ENCODE peak calls at places on chromosome 1, in five cellular contexts. A is progenitor cell of endocrine pancreas, N is choroid plexus epithelial cell, B is cardiac muscle cell, I is bronchial epithelial cell. R is an unnamed sample.

GRCh38 chr1:15107897-15108296 is 45.6 kb upstream of the TMEM51 start:
- DNase-seq in A (no peak), N (no peak), B (no peak), I (no peak), R (no peak)

GRCh38 chr1:201123866-201124265 is 3.1 kb downstream of the ASCL5 start:
- DNase-seq in A (no peak), N (no peak), B (no peak), I (peak), R (no peak)

GRCh38 chr1:107491582-107491981 is 350.7 kb downstream of the NTNG1 start:
- DNase-seq in A (no peak), N (no peak), B (no peak), I (no peak), R (no peak)

GRCh38 chr1:234258071-234258470 is 115.2 kb upstream of the COA6 start:
- DNase-seq in A (no peak), N (no peak), B (no peak), I (peak), R (no peak)

GRCh38 chr1:111952258-111952657 is 37.2 kb downstream of the KCND3 start:
- DNase-seq in A (no peak), N (no peak), B (no peak), I (peak), R (no peak)

GRCh38 chr1:10714337-10715114 is 81.9 kb downstream of the CASZ1 start:
- DNase-seq in A (no peak), N (no peak), B (peak), I (no peak), R (no peak)

GRCh38 chr1:42798010-42798409 is 13.2 kb downstream of the TMEM269 start:
- DNase-seq in A (no peak), N (no peak), B (no peak), I (no peak), R (no peak)

GRCh38 chr1:196607940-196608339 is 300 bp downstream of the KCNT2 start:
- DNase-seq in A (no peak), N (peak), B (peak), I (no peak), R (no peak)

GRCh38 chr1:160997323-160998038 is 23.5 kb downstream of the F11R start:
- DNase-seq in A (no peak), N (peak), B (peak), I (peak), R (peak)

GRCh38 chr1:94953741-94954140 is 26.8 kb upstream of the CNN3 start:
- DNase-seq in A (no peak), N (no peak), B (no peak), I (no peak), R (no peak)

GRCh38 chr1:159054427-159054826 is 22.1 kb downstream of the AIM2 start:
- DNase-seq in A (no peak), N (peak), B (peak), I (peak), R (no peak)

GRCh38 chr1:199706826-199707606 is 320.5 kb upstream of the NR5A2 start:
- DNase-seq in A (no peak), N (no peak), B (no peak), I (no peak), R (no peak)

GRCh38 chr1:117671781-117672501 is 66.1 kb downstream of the TENT5C start:
- DNase-seq in A (no peak), N (peak), B (peak), I (no peak), R (peak)

GRCh38 chr1:170910273-170910672 is 25.1 kb upstream of the MROH9 start:
- DNase-seq in A (no peak), N (peak), B (peak), I (peak), R (no peak)

GRCh38 chr1:201217851-201218250 is 27.2 kb downstream of the IGFN1 start:
- DNase-seq in A (no peak), N (no peak), B (no peak), I (no peak), R (no peak)

GRCh38 chr1:203273206-203273868 is 32.0 kb upstream of the BTG2 start:
- DNase-seq in A (peak), N (peak), B (peak), I (peak), R (peak)

GRCh38 chr1:217469983-217470382 is 160.9 kb downstream of the GPATCH2 start:
- DNase-seq in A (no peak), N (no peak), B (no peak), I (no peak), R (no peak)

GRCh38 chr1:86582161-86582560 is 35.3 kb downstream of the CLCA4 start:
- DNase-seq in A (no peak), N (no peak), B (no peak), I (no peak), R (no peak)

GRCh38 chr1:186865253-186865652 is 36.5 kb downstream of the PLA2G4A start:
- DNase-seq in A (no peak), N (no peak), B (no peak), I (no peak), R (no peak)

GRCh38 chr1:53285969-53286760 is 41.7 kb downstream of the LRP8 start:
- DNase-seq in A (no peak), N (no peak), B (no peak), I (no peak), R (no peak)

GRCh38 chr1:54716299-54717047 is 812 bp downstream of the TTC4 start:
- DNase-seq in A (no peak), N (peak), B (no peak), I (peak), R (no peak)

GRCh38 chr1:40299366-40300248 is 17.5 kb downstream of the COL9A2 start:
- DNase-seq in A (no peak), N (peak), B (peak), I (no peak), R (no peak)

GRCh38 chr1:227945891-227946623 is 1.7 kb downstream of the WNT9A start:
- DNase-seq in A (peak), N (peak), B (peak), I (peak), R (peak)

GRCh38 chr1:199383791-199384190 is 643.7 kb upstream of the NR5A2 start:
- DNase-seq in A (no peak), N (no peak), B (no peak), I (no peak), R (no peak)

GRCh38 chr1:230509281-230509977 is 83.3 kb upstream of the PGBD5 start:
- DNase-seq in A (no peak), N (peak), B (peak), I (peak), R (no peak)

GRCh38 chr1:229972600-229973296 is 94.3 kb upstream of the GALNT2 start:
- DNase-seq in A (no peak), N (peak), B (peak), I (no peak), R (peak)

GRCh38 chr1:176466514-176466913 is 3.5 kb downstream of the PAPPA2 start:
- DNase-seq in A (no peak), N (no peak), B (no peak), I (no peak), R (peak)
- TF ChIP-seq CTCF in A (peak), N (peak), B (no peak), I (no peak), R (peak)

DNA sequence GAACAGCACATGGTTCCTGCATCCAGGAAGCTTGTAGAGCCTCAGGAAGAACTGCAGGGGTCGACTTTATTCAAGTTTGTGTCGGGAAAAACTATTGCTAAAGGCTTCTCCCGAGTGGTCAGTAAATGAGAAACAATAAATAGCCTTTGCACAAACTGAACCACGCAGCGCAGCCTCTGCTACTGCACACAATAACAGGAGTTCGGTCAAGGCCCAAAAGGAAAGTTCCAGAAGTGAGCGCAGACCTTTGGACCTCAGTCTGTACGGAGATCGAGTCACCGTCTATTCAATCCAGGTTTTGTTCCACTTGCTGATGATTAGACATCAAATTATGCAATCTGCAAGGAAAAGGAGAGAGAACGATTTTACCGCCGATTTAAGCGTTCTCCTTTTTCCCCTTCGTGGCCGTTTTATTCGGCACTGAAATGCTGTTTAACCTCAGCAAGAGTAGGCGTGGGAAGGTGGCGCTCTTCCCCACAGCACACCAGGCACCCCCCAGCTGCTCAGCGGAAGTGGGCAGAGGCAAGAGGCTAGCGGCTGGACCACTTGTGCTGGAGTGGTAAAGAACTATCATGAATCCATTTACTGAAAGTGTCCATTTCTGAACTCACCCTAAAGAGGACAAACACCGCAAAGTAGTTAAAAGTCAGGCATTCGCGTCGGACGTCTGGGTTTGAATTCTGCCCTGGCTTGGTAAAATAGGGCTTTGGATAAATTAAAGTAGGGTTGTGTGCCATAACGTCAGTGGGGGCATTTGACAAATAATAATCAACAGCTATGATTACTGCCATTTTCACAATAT is 6.1 kb upstream of the LHX8 start:
- DNase-seq in A (no peak), N (no peak), B (no peak), I (no peak), R (no peak)
- TF ChIP-seq CTCF in A (no peak), N (no peak), B (no peak), I (no peak), R (no peak)

DNA sequence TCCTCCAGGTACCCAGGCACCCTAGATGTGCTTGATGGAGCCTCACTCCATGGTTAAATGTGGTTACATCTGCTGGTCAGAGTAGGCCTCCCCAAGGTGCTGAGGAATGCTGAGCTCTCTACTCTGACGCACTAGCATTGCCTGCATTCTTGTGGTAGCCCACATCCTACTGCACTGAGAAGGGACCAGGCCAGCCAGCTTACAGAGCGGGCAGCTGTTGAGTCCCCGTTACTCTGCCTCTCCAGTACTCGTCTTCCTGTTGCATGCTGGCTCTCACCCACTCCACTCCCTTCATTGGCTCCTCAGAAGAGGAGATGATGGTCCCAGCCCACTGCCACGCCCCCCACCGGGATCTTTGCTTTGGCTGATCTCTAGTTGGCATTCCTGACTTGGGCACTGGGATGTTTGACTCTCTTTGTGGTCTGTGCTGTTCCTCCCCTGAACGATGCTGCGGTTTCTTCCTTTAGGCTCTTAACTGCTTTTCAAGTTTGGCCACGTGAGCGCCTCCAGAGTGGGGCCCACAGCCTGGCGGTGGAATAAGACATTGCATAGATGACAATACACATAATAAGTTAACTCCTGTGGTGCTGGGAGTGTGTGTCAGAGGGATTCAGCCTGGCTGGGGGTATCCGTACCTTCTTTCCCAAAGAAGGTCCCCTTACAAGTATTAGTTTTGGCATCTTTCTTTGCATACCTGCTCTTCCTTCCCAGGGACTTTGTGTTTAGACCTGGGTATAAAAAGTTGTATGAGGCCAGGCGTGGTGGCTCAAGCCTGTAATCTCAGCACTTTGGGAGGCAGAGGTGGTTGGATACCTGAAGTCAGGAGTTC is 18.6 kb downstream of the AZIN2 start:
- DNase-seq in A (no peak), N (peak), B (peak), I (peak), R (no peak)
- TF ChIP-seq CTCF in A (no peak), N (peak), B (peak), I (peak), R (no peak)

GRCh38 chr1:21313146-21313885 is 23.1 kb upstream of the ECE1 start:
- DNase-seq in A (no peak), N (no peak), B (no peak), I (no peak), R (no peak)

GRCh38 chr1:21311016-21311415 is 20.8 kb upstream of the ECE1 start:
- DNase-seq in A (no peak), N (no peak), B (no peak), I (no peak), R (no peak)

GRCh38 chr1:21314797-21315396 is 24.6 kb upstream of the ECE1 start:
- DNase-seq in A (no peak), N (no peak), B (no peak), I (no peak), R (no peak)

GRCh38 chr1:21313886-21314796 is 23.9 kb upstream of the ECE1 start:
- DNase-seq in A (no peak), N (no peak), B (no peak), I (no peak), R (no peak)

GRCh38 chr1:21312407-21312992 is 22.2 kb upstream of the ECE1 start:
- DNase-seq in A (no peak), N (no peak), B (no peak), I (no peak), R (no peak)
- TF ChIP-seq CTCF in A (no peak), N (no peak), B (no peak), I (no peak), R (no peak)

GRCh38 chr1:83559531-83559930 is 439.4 kb downstream of the TTLL7 start:
- DNase-seq in A (no peak), N (no peak), B (no peak), I (no peak), R (no peak)

GRCh38 chr1:83554174-83554573 is 444.8 kb downstream of the TTLL7 start:
- DNase-seq in A (no peak), N (peak), B (no peak), I (no peak), R (peak)

GRCh38 chr1:83555871-83556270 is 443.1 kb downstream of the TTLL7 start:
- DNase-seq in A (no peak), N (peak), B (no peak), I (no peak), R (no peak)

GRCh38 chr1:83559090-83559489 is 439.8 kb downstream of the TTLL7 start:
- DNase-seq in A (no peak), N (no peak), B (no peak), I (no peak), R (no peak)
- TF ChIP-seq CTCF in A (no peak), N (no peak), B (no peak), I (no peak), R (no peak)

DNA sequence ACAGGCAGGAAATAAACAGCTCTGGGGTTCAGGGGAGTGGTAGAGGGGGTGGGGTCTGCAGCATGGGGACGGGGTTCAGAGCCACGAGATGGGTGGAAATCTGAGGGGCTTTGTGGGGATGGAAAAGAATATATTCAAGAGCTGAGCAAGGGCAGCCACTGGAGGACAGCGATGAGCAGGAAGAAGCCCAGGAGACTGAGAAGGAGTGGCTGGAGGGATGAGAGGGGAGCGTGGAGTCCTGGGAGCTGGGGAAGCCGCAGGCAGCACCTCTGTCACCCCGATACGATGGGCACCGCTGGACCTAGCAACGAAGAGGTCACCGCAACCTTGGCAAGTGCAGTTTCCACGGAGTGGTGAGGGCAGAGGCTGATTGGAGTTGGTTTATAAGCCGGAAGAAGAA is 10.0 kb upstream of the KCNAB2 start:
- DNase-seq in A (no peak), N (no peak), B (no peak), I (no peak), R (no peak)
- TF ChIP-seq CTCF in A (no peak), N (peak), B (no peak), I (no peak), R (no peak)